ENCODE peak calls at places on chromosomes 3 and 15, in six cellular contexts. X is glutamatergic neuron, A is pancreas, I is foreskin fibroblast, K is uterus, H is AG09309. E is an unnamed sample.

GRCh38 chr3:168058482-168058881 is 37.2 kb downstream of the GOLIM4 start:
- DNase-seq in X (no peak), A (no peak), I (no peak), K (no peak), H (no peak), E (no peak)

GRCh38 chr3:129534428-129535027 is 6.1 kb downstream of the RHO start:
- DNase-seq in X (no peak), A (no peak), I (no peak), K (no peak), H (no peak), E (no peak)

GRCh38 chr3:45057557-45057956 is 31.5 kb downstream of the CLEC3B start:
- DNase-seq in X (no peak), A (no peak), I (no peak), K (no peak), H (no peak), E (no peak)

GRCh38 chr3:168088106-168088722 is 7.5 kb downstream of the GOLIM4 start:
- DNase-seq in X (peak; percentile 26), A (peak; percentile 22), I (no peak), K (no peak), H (no peak), E (no peak)

GRCh38 chr3:47542614-47543173 is 29.2 kb upstream of the ELP6 start:
- DNase-seq in X (no peak), A (peak; percentile 60), I (peak; percentile 32), K (peak; percentile 51), H (no peak), E (no peak)

GRCh38 chr3:102532901-102533300 is 98.1 kb downstream of the ZPLD1 start:
- DNase-seq in X (no peak), A (no peak), I (no peak), K (no peak), H (peak; percentile 25), E (no peak)

GRCh38 chr15:99492275-99492674 is 73.5 kb upstream of the MEF2A start:
- DNase-seq in X (no peak), A (no peak), I (no peak), K (no peak), H (no peak), E (no peak)

GRCh38 chr3:128317698-128318231 is 148.9 kb downstream of the DNAJB8 start:
- DNase-seq in X (peak; percentile 53), A (peak; percentile 83), I (no peak), K (no peak), H (no peak), E (no peak)

GRCh38 chr3:55292360-55292759 is 194.7 kb downstream of the WNT5A start:
- DNase-seq in X (no peak), A (no peak), I (no peak), K (no peak), H (no peak), E (no peak)

GRCh38 chr3:99471353-99472323 is 166.8 kb upstream of the COL8A1 start:
- DNase-seq in X (no peak), A (no peak), I (no peak), K (no peak), H (no peak), E (no peak)

GRCh38 chr15:88497109-88497761 is 29.7 kb downstream of the MRPS11 start:
- DNase-seq in X (no peak), A (no peak), I (no peak), K (no peak), H (no peak), E (no peak)

GRCh38 chr3:122084795-122085194 is 29.6 kb downstream of the CD86 start:
- DNase-seq in X (no peak), A (no peak), I (no peak), K (no peak), H (no peak), E (no peak)

GRCh38 chr3:138310494-138310893 is 19.2 kb downstream of the NME9 start:
- DNase-seq in X (no peak), A (no peak), I (no peak), K (no peak), H (no peak), E (no peak)

DNA sequence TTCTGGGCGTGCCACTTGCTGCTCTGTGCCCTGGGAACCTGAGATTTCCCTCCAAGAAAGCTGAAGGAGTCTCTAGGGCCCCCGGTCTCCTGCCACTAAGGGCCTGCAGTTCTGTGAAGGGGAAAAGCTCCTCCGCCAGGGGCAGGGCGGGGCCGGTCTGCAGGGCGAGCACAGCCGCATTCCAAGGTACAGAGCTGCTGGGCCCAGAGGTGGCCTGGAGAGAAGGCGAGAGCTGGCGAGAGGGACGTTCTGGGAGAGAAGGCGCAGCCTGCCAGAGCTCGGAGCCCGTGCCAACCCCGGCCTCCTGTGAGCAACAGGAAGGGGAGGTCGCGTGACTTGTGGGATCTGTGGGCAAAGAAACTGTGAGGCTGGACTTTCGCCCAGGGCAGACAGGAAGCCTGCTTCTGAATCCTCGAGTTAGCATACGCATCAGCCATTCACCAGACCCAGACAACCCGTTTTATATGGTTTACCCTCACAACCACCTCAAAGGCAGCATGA is 500.4 kb downstream of the SHQ1 start:
- DNase-seq in X (no peak), A (peak; percentile 63), I (no peak), K (peak; percentile 68), H (peak; percentile 88), E (no peak)
- TF ChIP-seq CTCF in X (no peak), A (no peak), I (no peak), K (no peak), H (peak; percentile 17), E (no peak)

GRCh38 chr3:172060234-172060633 is 20.9 kb downstream of the FNDC3B start:
- DNase-seq in X (no peak), A (no peak), I (no peak), K (no peak), H (no peak), E (no peak)
- TF ChIP-seq CTCF in X (no peak), A (no peak), I (no peak), K (no peak), H (no peak), E (no peak)

GRCh38 chr3:192444096-192444790 is 283.1 kb downstream of the FGF12 start:
- DNase-seq in X (peak; percentile 85), A (peak; percentile 75), I (peak; percentile 9), K (peak; percentile 16), H (peak; percentile 17), E (peak; percentile 51)

GRCh38 chr3:192445768-192446644 is 281.3 kb downstream of the FGF12 start:
- DNase-seq in X (no peak), A (no peak), I (no peak), K (no peak), H (no peak), E (no peak)

GRCh38 chr3:192444791-192445106 is 282.6 kb downstream of the FGF12 start:
- DNase-seq in X (no peak), A (no peak), I (no peak), K (no peak), H (no peak), E (no peak)

GRCh38 chr3:192449036-192449435 is 278.3 kb downstream of the FGF12 start:
- DNase-seq in X (no peak), A (no peak), I (no peak), K (no peak), H (no peak), E (no peak)
- TF ChIP-seq CTCF in X (peak; percentile 47), A (no peak), I (peak; percentile 22), K (no peak), H (no peak), E (no peak)

GRCh38 chr3:188208751-188209433 is 54.9 kb downstream of the LPP start:
- DNase-seq in X (no peak), A (no peak), I (peak; percentile 50), K (no peak), H (no peak), E (no peak)

GRCh38 chr3:188204516-188204915 is 50.6 kb downstream of the LPP start:
- DNase-seq in X (no peak), A (no peak), I (no peak), K (no peak), H (no peak), E (no peak)

GRCh38 chr3:188207941-188208750 is 54.2 kb downstream of the LPP start:
- DNase-seq in X (peak; percentile 24), A (no peak), I (no peak), K (no peak), H (no peak), E (no peak)

GRCh38 chr3:188206787-188207186 is 52.8 kb downstream of the LPP start:
- DNase-seq in X (no peak), A (no peak), I (no peak), K (no peak), H (no peak), E (no peak)

DNA sequence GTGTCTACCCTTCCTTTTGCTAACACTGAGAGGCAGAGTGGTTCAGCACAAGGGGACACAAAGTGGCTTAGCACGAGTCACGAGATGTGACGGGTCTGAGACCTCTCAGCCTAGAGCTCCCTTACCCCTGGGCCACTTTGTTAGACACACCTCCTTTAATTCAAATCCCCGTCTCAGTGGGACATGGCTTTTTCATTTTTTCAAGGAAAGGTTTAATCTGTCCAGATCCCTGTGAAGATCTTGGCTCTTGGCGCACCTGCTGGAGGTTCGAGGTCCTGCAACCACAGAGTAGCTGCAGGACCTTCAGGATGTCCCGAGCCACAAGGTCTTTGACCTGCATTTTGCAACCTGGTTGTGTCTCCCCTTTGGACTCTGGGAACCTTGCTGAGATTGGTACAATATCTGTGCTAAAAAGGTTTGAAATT is 52.0 kb downstream of the LPP start:
- DNase-seq in X (no peak), A (peak; percentile 24), I (no peak), K (no peak), H (no peak), E (no peak)
- TF ChIP-seq CTCF in X (peak; percentile 40), A (no peak), I (no peak), K (no peak), H (peak; percentile 5), E (no peak)

GRCh38 chr3:110859993-110860392 is 211.6 kb upstream of the NECTIN3 start:
- DNase-seq in X (no peak), A (no peak), I (no peak), K (no peak), H (no peak), E (no peak)
- TF ChIP-seq CTCF in X (no peak), A (no peak), I (no peak), K (no peak), H (no peak), E (no peak)

GRCh38 chr15:32029862-32030781 is at the start of gene CHRNA7:
- DNase-seq in X (peak; percentile 84), A (peak; percentile 83), I (peak; percentile 14), K (peak; percentile 52), H (no peak), E (no peak)

GRCh38 chr15:32033186-32033890 is 3.0 kb downstream of the CHRNA7 start:
- DNase-seq in X (no peak), A (peak; percentile 16), I (no peak), K (no peak), H (no peak), E (no peak)

GRCh38 chr15:32030795-32031194 is 480 bp downstream of the CHRNA7 start:
- DNase-seq in X (peak; percentile 28), A (no peak), I (no peak), K (no peak), H (no peak), E (no peak)

GRCh38 chr15:32028921-32029320 is 1.4 kb upstream of the CHRNA7 start:
- DNase-seq in X (peak; percentile 48), A (no peak), I (no peak), K (no peak), H (no peak), E (no peak)

GRCh38 chr15:32029409-32029861 is 880 bp upstream of the CHRNA7 start:
- DNase-seq in X (peak; percentile 65), A (peak; percentile 36), I (no peak), K (peak; percentile 20), H (no peak), E (no peak)
- TF ChIP-seq CTCF in X (peak; percentile 11), A (no peak), I (no peak), K (peak; percentile 44), H (no peak), E (no peak)

E was measured in activated B cell treated with CpG ODN at 0.5 μM for 24 hours.